ENCODE peak calls at places on chromosomes 2 and 18, in nine cellular contexts. A is erythroblast, Y is sigmoid colon, F is HepG2, V is stomach, T is IMR-90, C is Peyer's patch, H is prostate gland, O is HCT116. M is an unnamed sample.

GRCh38 chr2:173990970-173991819 is 26.0 kb upstream of the SP3 start:
- DNase-seq in A (no peak), Y (peak; percentile 93), F (no peak), V (peak; percentile 79), T (peak; percentile 89), C (peak; percentile 76), H (peak; percentile 56), O (no peak), M (no peak)

GRCh38 chr2:39395313-39395712 is 41.8 kb downstream of the MAP4K3 start:
- DNase-seq in A (no peak), Y (no peak), F (no peak), V (no peak), T (no peak), C (no peak), H (no peak), O (no peak), M (no peak)

GRCh38 chr2:204223544-204223943 is 287.0 kb downstream of the ICOS start:
- DNase-seq in A (no peak), Y (no peak), F (no peak), V (no peak), T (no peak), C (no peak), H (no peak), O (no peak), M (no peak)

GRCh38 chr2:189426886-189427285 is 14.4 kb upstream of the WDR75 start:
- DNase-seq in A (no peak), Y (no peak), F (no peak), V (no peak), T (no peak), C (no peak), H (no peak), O (no peak), M (no peak)

GRCh38 chr2:26189751-26190150 is 16.9 kb downstream of the GAREM2 start:
- DNase-seq in A (no peak), Y (no peak), F (no peak), V (no peak), T (no peak), C (no peak), H (no peak), O (no peak), M (no peak)

GRCh38 chr18:69399253-69399652 is 1.4 kb upstream of the DOK6 start:
- DNase-seq in A (no peak), Y (no peak), F (no peak), V (no peak), T (no peak), C (no peak), H (no peak), O (no peak), M (no peak)

GRCh38 chr2:120880381-120880780 is 144.7 kb downstream of the GLI2 start:
- DNase-seq in A (no peak), Y (no peak), F (no peak), V (no peak), T (peak; percentile 74), C (no peak), H (no peak), O (no peak), M (no peak)

GRCh38 chr2:197107291-197108269 is 181.1 kb upstream of the PGAP1 start:
- DNase-seq in A (no peak), Y (peak; percentile 87), F (no peak), V (no peak), T (peak; percentile 69), C (no peak), H (no peak), O (no peak), M (no peak)

GRCh38 chr2:99635710-99636431 is 146.1 kb upstream of the REV1 start:
- DNase-seq in A (no peak), Y (peak; percentile 91), F (no peak), V (no peak), T (no peak), C (no peak), H (no peak), O (no peak), M (no peak)

GRCh38 chr18:66560092-66560491 is 43.8 kb downstream of the CDH19 start:
- DNase-seq in A (peak; percentile 23), Y (no peak), F (peak; percentile 34), V (no peak), T (no peak), C (no peak), H (peak; percentile 8), O (no peak), M (no peak)

GRCh38 chr18:63994783-63995399 is 25.0 kb downstream of the SERPINB8 start:
- DNase-seq in A (peak; percentile 57), Y (peak; percentile 69), F (peak; percentile 16), V (peak; percentile 55), T (peak; percentile 61), C (peak; percentile 79), H (no peak), O (peak; percentile 22), M (peak; percentile 20)

GRCh38 chr2:89763581-89764485 is 1072.4 kb downstream of the RPIA start:
- DNase-seq in A (no peak), Y (peak; percentile 69), F (no peak), V (peak; percentile 25), T (no peak), C (peak; percentile 44), H (no peak), O (no peak), M (no peak)

GRCh38 chr2:119112770-119113488 is 45.6 kb downstream of the C1QL2 start:
- DNase-seq in A (no peak), Y (peak; percentile 20), F (no peak), V (no peak), T (no peak), C (no peak), H (no peak), O (no peak), M (no peak)

GRCh38 chr2:233163486-233164103 is 87.9 kb upstream of the ATG16L1 start:
- DNase-seq in A (no peak), Y (no peak), F (no peak), V (no peak), T (no peak), C (no peak), H (no peak), O (no peak), M (no peak)

GRCh38 chr2:233165895-233166661 is 85.4 kb upstream of the ATG16L1 start:
- DNase-seq in A (peak; percentile 78), Y (peak; percentile 71), F (no peak), V (peak; percentile 33), T (no peak), C (peak; percentile 71), H (no peak), O (no peak), M (peak; percentile 93)

GRCh38 chr2:233165543-233165894 is 86.0 kb upstream of the ATG16L1 start:
- DNase-seq in A (no peak), Y (no peak), F (no peak), V (no peak), T (no peak), C (no peak), H (no peak), O (no peak), M (no peak)

GRCh38 chr2:233164117-233164516 is 87.4 kb upstream of the ATG16L1 start:
- DNase-seq in A (no peak), Y (no peak), F (no peak), V (no peak), T (no peak), C (no peak), H (no peak), O (no peak), M (no peak)

GRCh38 chr2:233164967-233165366 is 86.5 kb upstream of the ATG16L1 start:
- DNase-seq in A (peak; percentile 36), Y (no peak), F (no peak), V (no peak), T (no peak), C (no peak), H (no peak), O (no peak), M (no peak)
- TF ChIP-seq POLR2A in A (no peak), Y (no peak), F (no peak), V (no peak), T (no peak), C (no peak), H (no peak), O (no peak), M (no peak)

GRCh38 chr2:84888401-84889276 is 7.8 kb upstream of the TRABD2A start:
- DNase-seq in A (peak; percentile 23), Y (peak; percentile 61), F (no peak), V (no peak), T (peak; percentile 83), C (peak; percentile 80), H (no peak), O (no peak), M (no peak)
- TF ChIP-seq POLR2A in A (no peak), Y (no peak), F (no peak), V (no peak), T (no peak), C (no peak), H (no peak), O (no peak), M (peak; percentile 15)

GRCh38 chr2:241575624-241576292 is 17.2 kb downstream of the BOK start:
- DNase-seq in A (no peak), Y (peak; percentile 12), F (no peak), V (no peak), T (no peak), C (no peak), H (no peak), O (no peak), M (no peak)
- TF ChIP-seq POLR2A in A (no peak), Y (no peak), F (peak; percentile 20), V (no peak), T (no peak), C (no peak), H (no peak), O (no peak), M (no peak)

GRCh38 chr2:233386382-233387041 is 32.2 kb downstream of the DGKD start:
- DNase-seq in A (no peak), Y (no peak), F (no peak), V (no peak), T (peak; percentile 51), C (no peak), H (no peak), O (no peak), M (no peak)

GRCh38 chr2:233384017-233384416 is 29.7 kb downstream of the DGKD start:
- DNase-seq in A (peak; percentile 27), Y (no peak), F (no peak), V (no peak), T (no peak), C (no peak), H (no peak), O (no peak), M (no peak)

GRCh38 chr2:233384811-233385488 is 30.7 kb downstream of the DGKD start:
- DNase-seq in A (no peak), Y (no peak), F (no peak), V (peak; percentile 61), T (no peak), C (no peak), H (no peak), O (no peak), M (no peak)

GRCh38 chr2:233387225-233387624 is 32.9 kb downstream of the DGKD start:
- DNase-seq in A (no peak), Y (peak; percentile 78), F (no peak), V (no peak), T (no peak), C (no peak), H (no peak), O (no peak), M (no peak)

DNA sequence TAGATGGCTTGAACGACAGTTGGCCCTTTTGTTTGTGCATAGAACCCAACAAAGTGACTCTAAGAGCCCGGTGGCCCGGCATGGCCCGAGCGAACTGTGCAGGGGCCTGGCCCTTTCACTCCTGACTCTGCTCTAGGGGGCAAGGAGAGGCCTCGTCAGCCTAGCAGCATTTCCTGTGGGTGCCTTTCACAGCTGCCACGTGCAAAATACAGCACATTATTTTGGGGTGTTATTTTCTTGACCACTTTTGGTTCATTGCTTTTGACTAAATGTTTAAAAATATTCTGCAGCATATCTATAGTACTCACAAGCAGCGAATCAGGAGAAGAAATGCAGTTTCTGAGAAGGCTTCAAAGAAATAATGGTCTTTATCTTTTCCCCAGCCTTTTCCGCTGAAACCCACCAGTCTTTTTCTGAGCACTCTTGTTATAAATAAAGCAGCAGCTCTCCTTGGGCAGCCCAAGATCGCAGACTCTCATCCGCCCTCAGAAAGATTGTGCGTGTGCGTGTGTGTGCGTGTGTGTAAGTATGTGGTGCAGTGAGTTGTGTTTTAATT is 31.3 kb downstream of the DGKD start:
- DNase-seq in A (no peak), Y (no peak), F (no peak), V (no peak), T (no peak), C (no peak), H (no peak), O (no peak), M (no peak)
- TF ChIP-seq POLR2A in A (no peak), Y (no peak), F (no peak), V (no peak), T (no peak), C (no peak), H (no peak), O (no peak), M (no peak)

M was measured in H54.